ENCODE peak calls at places on chromosomes 5 and 9, in ten cellular contexts. One of them, this sample, is unnamed.

GRCh38 chr9:24333629-24334028 is 212.1 kb downstream of the IZUMO3 start:
- DNase-seq in stimulated activated CD8-positive, alpha-beta memory T cell treated with anti-CD3 and anti-CD28 coated beads, Interleukin-4, amount 100 ng/mL, for 24 hours: no peak
- DNase-seq in HFFc6: no peak
- DNase-seq in memory B cell: no peak
- DNase-seq in mesendoderm: peak
- DNase-seq in tibial artery: no peak
- DNase-seq in NCI-H2029: no peak
- DNase-seq in left ventricle myocardium inferior: no peak
- DNase-seq in T-helper 1 cell: no peak
- DNase-seq in CD8-positive, alpha-beta T cell: no peak
- DNase-seq in this sample: no peak

GRCh38 chr5:2529371-2530100 is 221.9 kb downstream of the IRX2 start:
- DNase-seq in stimulated activated CD8-positive, alpha-beta memory T cell treated with anti-CD3 and anti-CD28 coated beads, Interleukin-4, amount 100 ng/mL, for 24 hours: no peak
- DNase-seq in HFFc6: no peak
- DNase-seq in memory B cell: no peak
- DNase-seq in mesendoderm: no peak
- DNase-seq in tibial artery: no peak
- DNase-seq in NCI-H2029: no peak
- DNase-seq in left ventricle myocardium inferior: no peak
- DNase-seq in T-helper 1 cell: no peak
- DNase-seq in CD8-positive, alpha-beta T cell: no peak
- DNase-seq in this sample: no peak

GRCh38 chr5:175847503-175847902 is 23.9 kb upstream of the CPLX2 start:
- DNase-seq in stimulated activated CD8-positive, alpha-beta memory T cell treated with anti-CD3 and anti-CD28 coated beads, Interleukin-4, amount 100 ng/mL, for 24 hours: no peak
- DNase-seq in HFFc6: no peak
- DNase-seq in memory B cell: no peak
- DNase-seq in mesendoderm: peak
- DNase-seq in tibial artery: no peak
- DNase-seq in NCI-H2029: no peak
- DNase-seq in left ventricle myocardium inferior: no peak
- DNase-seq in T-helper 1 cell: no peak
- DNase-seq in CD8-positive, alpha-beta T cell: no peak
- DNase-seq in this sample: no peak

GRCh38 chr9:106486685-106487084 is 376.3 kb upstream of the ZNF462 start:
- DNase-seq in stimulated activated CD8-positive, alpha-beta memory T cell treated with anti-CD3 and anti-CD28 coated beads, Interleukin-4, amount 100 ng/mL, for 24 hours: no peak
- DNase-seq in HFFc6: no peak
- DNase-seq in memory B cell: no peak
- DNase-seq in mesendoderm: no peak
- DNase-seq in tibial artery: no peak
- DNase-seq in NCI-H2029: no peak
- DNase-seq in left ventricle myocardium inferior: no peak
- DNase-seq in T-helper 1 cell: no peak
- DNase-seq in CD8-positive, alpha-beta T cell: no peak
- DNase-seq in this sample: no peak

GRCh38 chr9:35615981-35616680 is 2.1 kb downstream of the CD72 start:
- DNase-seq in stimulated activated CD8-positive, alpha-beta memory T cell treated with anti-CD3 and anti-CD28 coated beads, Interleukin-4, amount 100 ng/mL, for 24 hours: no peak
- DNase-seq in HFFc6: no peak
- DNase-seq in memory B cell: no peak
- DNase-seq in mesendoderm: peak
- DNase-seq in tibial artery: no peak
- DNase-seq in NCI-H2029: no peak
- DNase-seq in left ventricle myocardium inferior: no peak
- DNase-seq in T-helper 1 cell: no peak
- DNase-seq in CD8-positive, alpha-beta T cell: no peak
- DNase-seq in this sample: no peak

GRCh38 chr5:45205403-45205961 is 396.7 kb downstream of the MRPS30 start:
- DNase-seq in stimulated activated CD8-positive, alpha-beta memory T cell treated with anti-CD3 and anti-CD28 coated beads, Interleukin-4, amount 100 ng/mL, for 24 hours: no peak
- DNase-seq in HFFc6: no peak
- DNase-seq in memory B cell: no peak
- DNase-seq in mesendoderm: peak
- DNase-seq in tibial artery: no peak
- DNase-seq in NCI-H2029: no peak
- DNase-seq in left ventricle myocardium inferior: no peak
- DNase-seq in T-helper 1 cell: no peak
- DNase-seq in CD8-positive, alpha-beta T cell: no peak
- DNase-seq in this sample: no peak

GRCh38 chr9:113507256-113507655 is 43.7 kb downstream of the RGS3 start:
- DNase-seq in stimulated activated CD8-positive, alpha-beta memory T cell treated with anti-CD3 and anti-CD28 coated beads, Interleukin-4, amount 100 ng/mL, for 24 hours: no peak
- DNase-seq in HFFc6: no peak
- DNase-seq in memory B cell: no peak
- DNase-seq in mesendoderm: no peak
- DNase-seq in tibial artery: no peak
- DNase-seq in NCI-H2029: no peak
- DNase-seq in left ventricle myocardium inferior: no peak
- DNase-seq in T-helper 1 cell: no peak
- DNase-seq in CD8-positive, alpha-beta T cell: no peak
- DNase-seq in this sample: no peak

GRCh38 chr9:121651295-121652036 is at the start of gene DAB2IP:
- DNase-seq in stimulated activated CD8-positive, alpha-beta memory T cell treated with anti-CD3 and anti-CD28 coated beads, Interleukin-4, amount 100 ng/mL, for 24 hours: no peak
- DNase-seq in HFFc6: no peak
- DNase-seq in memory B cell: no peak
- DNase-seq in mesendoderm: peak
- DNase-seq in tibial artery: peak
- DNase-seq in NCI-H2029: peak
- DNase-seq in left ventricle myocardium inferior: peak
- DNase-seq in T-helper 1 cell: no peak
- DNase-seq in CD8-positive, alpha-beta T cell: no peak
- DNase-seq in this sample: peak

GRCh38 chr9:134413890-134414731 is 87.9 kb downstream of the RXRA start:
- DNase-seq in stimulated activated CD8-positive, alpha-beta memory T cell treated with anti-CD3 and anti-CD28 coated beads, Interleukin-4, amount 100 ng/mL, for 24 hours: no peak
- DNase-seq in HFFc6: peak
- DNase-seq in memory B cell: no peak
- DNase-seq in mesendoderm: no peak
- DNase-seq in tibial artery: no peak
- DNase-seq in NCI-H2029: peak
- DNase-seq in left ventricle myocardium inferior: peak
- DNase-seq in T-helper 1 cell: no peak
- DNase-seq in CD8-positive, alpha-beta T cell: no peak
- DNase-seq in this sample: peak

GRCh38 chr9:88197016-88197415 is 58.7 kb upstream of the SPATA31C2 start:
- DNase-seq in stimulated activated CD8-positive, alpha-beta memory T cell treated with anti-CD3 and anti-CD28 coated beads, Interleukin-4, amount 100 ng/mL, for 24 hours: no peak
- DNase-seq in HFFc6: peak
- DNase-seq in memory B cell: no peak
- DNase-seq in mesendoderm: no peak
- DNase-seq in tibial artery: peak
- DNase-seq in NCI-H2029: no peak
- DNase-seq in left ventricle myocardium inferior: no peak
- DNase-seq in T-helper 1 cell: no peak
- DNase-seq in CD8-positive, alpha-beta T cell: no peak
- DNase-seq in this sample: no peak

GRCh38 chr5:157761690-157762611 is 18.4 kb downstream of the LSM11 start:
- DNase-seq in stimulated activated CD8-positive, alpha-beta memory T cell treated with anti-CD3 and anti-CD28 coated beads, Interleukin-4, amount 100 ng/mL, for 24 hours: no peak
- DNase-seq in HFFc6: peak
- DNase-seq in memory B cell: peak
- DNase-seq in mesendoderm: peak
- DNase-seq in tibial artery: no peak
- DNase-seq in NCI-H2029: peak
- DNase-seq in left ventricle myocardium inferior: no peak
- DNase-seq in T-helper 1 cell: no peak
- DNase-seq in CD8-positive, alpha-beta T cell: no peak
- DNase-seq in this sample: no peak

GRCh38 chr9:131813116-131813515 is 73.2 kb upstream of the RAPGEF1 start:
- DNase-seq in stimulated activated CD8-positive, alpha-beta memory T cell treated with anti-CD3 and anti-CD28 coated beads, Interleukin-4, amount 100 ng/mL, for 24 hours: no peak
- DNase-seq in HFFc6: no peak
- DNase-seq in memory B cell: no peak
- DNase-seq in mesendoderm: no peak
- DNase-seq in tibial artery: no peak
- DNase-seq in NCI-H2029: no peak
- DNase-seq in left ventricle myocardium inferior: no peak
- DNase-seq in T-helper 1 cell: no peak
- DNase-seq in CD8-positive, alpha-beta T cell: no peak
- DNase-seq in this sample: no peak

GRCh38 chr5:174052636-174053035 is 7.1 kb downstream of the NSG2 start:
- DNase-seq in stimulated activated CD8-positive, alpha-beta memory T cell treated with anti-CD3 and anti-CD28 coated beads, Interleukin-4, amount 100 ng/mL, for 24 hours: no peak
- DNase-seq in HFFc6: no peak
- DNase-seq in memory B cell: no peak
- DNase-seq in mesendoderm: no peak
- DNase-seq in tibial artery: no peak
- DNase-seq in NCI-H2029: no peak
- DNase-seq in left ventricle myocardium inferior: no peak
- DNase-seq in T-helper 1 cell: no peak
- DNase-seq in CD8-positive, alpha-beta T cell: no peak
- DNase-seq in this sample: no peak

GRCh38 chr5:151617841-151618710 is 26.9 kb upstream of the FAT2 start:
- DNase-seq in stimulated activated CD8-positive, alpha-beta memory T cell treated with anti-CD3 and anti-CD28 coated beads, Interleukin-4, amount 100 ng/mL, for 24 hours: no peak
- DNase-seq in HFFc6: no peak
- DNase-seq in memory B cell: no peak
- DNase-seq in mesendoderm: no peak
- DNase-seq in tibial artery: no peak
- DNase-seq in NCI-H2029: peak
- DNase-seq in left ventricle myocardium inferior: no peak
- DNase-seq in T-helper 1 cell: no peak
- DNase-seq in CD8-positive, alpha-beta T cell: no peak
- DNase-seq in this sample: no peak

GRCh38 chr9:81317939-81318338 is 371.4 kb downstream of the TLE1 start:
- DNase-seq in stimulated activated CD8-positive, alpha-beta memory T cell treated with anti-CD3 and anti-CD28 coated beads, Interleukin-4, amount 100 ng/mL, for 24 hours: no peak
- DNase-seq in HFFc6: no peak
- DNase-seq in memory B cell: no peak
- DNase-seq in mesendoderm: no peak
- DNase-seq in tibial artery: no peak
- DNase-seq in NCI-H2029: no peak
- DNase-seq in left ventricle myocardium inferior: no peak
- DNase-seq in T-helper 1 cell: no peak
- DNase-seq in CD8-positive, alpha-beta T cell: no peak
- DNase-seq in this sample: no peak

GRCh38 chr5:23033864-23034263 is 180.7 kb upstream of the CDH12 start:
- DNase-seq in stimulated activated CD8-positive, alpha-beta memory T cell treated with anti-CD3 and anti-CD28 coated beads, Interleukin-4, amount 100 ng/mL, for 24 hours: no peak
- DNase-seq in HFFc6: no peak
- DNase-seq in memory B cell: no peak
- DNase-seq in mesendoderm: no peak
- DNase-seq in tibial artery: no peak
- DNase-seq in NCI-H2029: no peak
- DNase-seq in left ventricle myocardium inferior: no peak
- DNase-seq in T-helper 1 cell: no peak
- DNase-seq in CD8-positive, alpha-beta T cell: no peak
- DNase-seq in this sample: no peak

GRCh38 chr5:18113724-18114123 is 479.5 kb downstream of the TAF11L14 start:
- DNase-seq in stimulated activated CD8-positive, alpha-beta memory T cell treated with anti-CD3 and anti-CD28 coated beads, Interleukin-4, amount 100 ng/mL, for 24 hours: no peak
- DNase-seq in HFFc6: no peak
- DNase-seq in memory B cell: no peak
- DNase-seq in mesendoderm: peak
- DNase-seq in tibial artery: no peak
- DNase-seq in NCI-H2029: no peak
- DNase-seq in left ventricle myocardium inferior: no peak
- DNase-seq in T-helper 1 cell: no peak
- DNase-seq in CD8-positive, alpha-beta T cell: no peak
- DNase-seq in this sample: peak

GRCh38 chr5:60649288-60649917 is 50.6 kb downstream of the DEPDC1B start:
- DNase-seq in stimulated activated CD8-positive, alpha-beta memory T cell treated with anti-CD3 and anti-CD28 coated beads, Interleukin-4, amount 100 ng/mL, for 24 hours: no peak
- DNase-seq in HFFc6: peak
- DNase-seq in memory B cell: no peak
- DNase-seq in mesendoderm: peak
- DNase-seq in tibial artery: no peak
- DNase-seq in NCI-H2029: no peak
- DNase-seq in left ventricle myocardium inferior: no peak
- DNase-seq in T-helper 1 cell: no peak
- DNase-seq in CD8-positive, alpha-beta T cell: no peak
- DNase-seq in this sample: no peak

GRCh38 chr9:114048533-114049452 is 29.3 kb downstream of the AMBP start:
- DNase-seq in stimulated activated CD8-positive, alpha-beta memory T cell treated with anti-CD3 and anti-CD28 coated beads, Interleukin-4, amount 100 ng/mL, for 24 hours: no peak
- DNase-seq in HFFc6: no peak
- DNase-seq in memory B cell: no peak
- DNase-seq in mesendoderm: no peak
- DNase-seq in tibial artery: no peak
- DNase-seq in NCI-H2029: no peak
- DNase-seq in left ventricle myocardium inferior: no peak
- DNase-seq in T-helper 1 cell: no peak
- DNase-seq in CD8-positive, alpha-beta T cell: no peak
- DNase-seq in this sample: no peak

GRCh38 chr5:67160985-67161384 is 35.6 kb downstream of the CD180 start:
- DNase-seq in stimulated activated CD8-positive, alpha-beta memory T cell treated with anti-CD3 and anti-CD28 coated beads, Interleukin-4, amount 100 ng/mL, for 24 hours: no peak
- DNase-seq in HFFc6: peak
- DNase-seq in memory B cell: no peak
- DNase-seq in mesendoderm: peak
- DNase-seq in tibial artery: no peak
- DNase-seq in NCI-H2029: no peak
- DNase-seq in left ventricle myocardium inferior: no peak
- DNase-seq in T-helper 1 cell: peak
- DNase-seq in CD8-positive, alpha-beta T cell: peak
- DNase-seq in this sample: no peak